ENCODE peak calls at places on chromosomes 12 and 14, in four cellular contexts. S is H1, T is IMR-90, C is mesendoderm. W is an unnamed sample.

GRCh38 chr14:103828315-103828967 is 18.9 kb downstream of the PPP1R13B start:
- DNase-seq in S (no peak), C (no peak), T (peak), W (no peak)

GRCh38 chr14:66380143-66380542 is 106.0 kb upstream of the CCDC196 start:
- DNase-seq in T (no peak), C (no peak), S (no peak), W (no peak)

GRCh38 chr14:75647650-75648049 is 13.0 kb downstream of the ERG28 start:
- DNase-seq in S (no peak), T (peak), C (no peak), W (no peak)

GRCh38 chr12:60335765-60336164 is 739.9 kb downstream of the SLC16A7 start:
- DNase-seq in S (no peak), T (peak), C (peak), W (no peak)

GRCh38 chr14:74816124-74816523 is 53.0 kb downstream of the YLPM1 start:
- DNase-seq in C (no peak), T (no peak), S (no peak), W (no peak)

GRCh38 chr12:123471374-123472068 is 13.6 kb downstream of the SNRNP35 start:
- DNase-seq in S (no peak), T (peak), C (no peak), W (no peak)

GRCh38 chr14:101226265-101226602 is 322.7 kb upstream of the RTL1 start:
- DNase-seq in S (peak), T (no peak), C (no peak), W (no peak)

GRCh38 chr14:73924337-73924736 is 25.6 kb downstream of the FAM161B start:
- DNase-seq in S (no peak), C (no peak), T (peak), W (no peak)

GRCh38 chr14:58898655-58899316 is 261.0 kb downstream of the DACT1 start:
- DNase-seq in S (no peak), T (peak), C (peak), W (no peak)

GRCh38 chr14:88775532-88775931 is 17.2 kb downstream of the EML5 start:
- DNase-seq in T (no peak), S (no peak), C (no peak), W (no peak)

GRCh38 chr12:116155383-116155782 is 122.1 kb downstream of the MED13L start:
- DNase-seq in T (no peak), S (no peak), C (no peak), W (no peak)

GRCh38 chr12:27221625-27222387 is 22.3 kb upstream of the STK38L start:
- DNase-seq in S (no peak), T (no peak), C (no peak), W (no peak)

GRCh38 chr14:61525293-61526011 is 169.9 kb upstream of the HIF1A start:
- DNase-seq in C (peak), T (peak), S (no peak), W (no peak)

GRCh38 chr14:62689741-62690140 is 355.5 kb downstream of the KCNH5 start:
- DNase-seq in S (no peak), C (peak), T (no peak), W (no peak)

GRCh38 chr12:123363385-123363742 is 1.3 kb downstream of the SBNO1 start:
- DNase-seq in T (peak), S (no peak), C (no peak), W (no peak)

GRCh38 chr12:6229224-6229748 is 29.1 kb downstream of the CD9 start:
- DNase-seq in S (no peak), C (no peak), T (no peak), W (no peak)

GRCh38 chr12:72077111-72077820 is 138.6 kb downstream of the TPH2 start:
- DNase-seq in S (no peak), C (peak), T (no peak), W (no peak)

GRCh38 chr12:70645494-70646317 is 8.5 kb upstream of the PTPRB start:
- DNase-seq in T (peak), C (peak), S (no peak), W (peak)

GRCh38 chr12:113276306-113276705 is 55.0 kb downstream of the TPCN1 start:
- DNase-seq in C (no peak), S (no peak), T (peak), W (no peak)

GRCh38 chr12:66297080-66297479 is 5.2 kb upstream of the HELB start:
- DNase-seq in S (no peak), T (no peak), C (no peak), W (no peak)

GRCh38 chr12:120012067-120012621 is 23.1 kb downstream of the BICDL1 start:
- DNase-seq in C (peak), T (peak), S (no peak), W (peak)

GRCh38 chr12:104586325-104587048 is 129.7 kb downstream of the CHST11 start:
- DNase-seq in T (no peak), S (no peak), C (no peak), W (no peak)

GRCh38 chr14:90627478-90627877 is 188.8 kb downstream of the TTC7B start:
- DNase-seq in S (no peak), T (no peak), C (no peak), W (no peak)

GRCh38 chr12:95198914-95199313 is 18.4 kb downstream of the FGD6 start:
- DNase-seq in T (no peak), S (no peak), C (no peak), W (no peak)

GRCh38 chr12:94149781-94150482 is 1.6 kb downstream of the PLXNC1 start:
- DNase-seq in S (peak), T (no peak), C (peak), W (peak)

GRCh38 chr14:86481105-86481504 is 951.2 kb downstream of the FLRT2 start:
- DNase-seq in T (peak), C (peak), S (no peak), W (no peak)

GRCh38 chr14:73714656-73715081 is 485 bp upstream of the PNMA1 start:
- DNase-seq in C (no peak), T (peak), S (no peak), W (no peak)

GRCh38 chr12:22051114-22051698 is 5.2 kb downstream of the CMAS start:
- DNase-seq in T (no peak), S (no peak), C (no peak), W (no peak)

GRCh38 chr12:125186471-125187147 is 121.4 kb downstream of the AACS start:
- DNase-seq in T (no peak), S (peak), C (no peak), W (no peak)

GRCh38 chr14:94582199-94582750 is 1.0 kb downstream of the SERPINA5 start:
- DNase-seq in T (no peak), S (no peak), C (no peak), W (no peak)

GRCh38 chr12:120368789-120369475 is at the start of gene MSI1:
- DNase-seq in C (no peak), T (no peak), S (peak), W (no peak)

GRCh38 chr14:80117876-80118275 is 93.4 kb downstream of the DIO2 start:
- DNase-seq in T (no peak), C (no peak), S (no peak), W (no peak)

GRCh38 chr14:69716483-69717187 is 50.3 kb upstream of the SRSF5 start:
- DNase-seq in C (peak), T (peak), S (no peak), W (no peak)

GRCh38 chr14:30861200-30861599 is 13.2 kb upstream of the COCH start:
- DNase-seq in C (no peak), T (no peak), S (no peak), W (no peak)

GRCh38 chr12:103205906-103206305 is 248.4 kb downstream of the ASCL1 start:
- DNase-seq in S (no peak), T (no peak), C (no peak), W (no peak)

GRCh38 chr12:86134571-86134970 is 121.6 kb downstream of the MGAT4C start:
- DNase-seq in T (peak), C (peak), S (no peak), W (no peak)

GRCh38 chr12:50211392-50212070 is 44.4 kb upstream of the CERS5 start:
- DNase-seq in S (no peak), C (no peak), T (no peak), W (no peak)

GRCh38 chr14:23478109-23478698 is 8.7 kb downstream of the NGDN start:
- DNase-seq in T (peak), C (peak), S (peak), W (no peak)

DNA sequence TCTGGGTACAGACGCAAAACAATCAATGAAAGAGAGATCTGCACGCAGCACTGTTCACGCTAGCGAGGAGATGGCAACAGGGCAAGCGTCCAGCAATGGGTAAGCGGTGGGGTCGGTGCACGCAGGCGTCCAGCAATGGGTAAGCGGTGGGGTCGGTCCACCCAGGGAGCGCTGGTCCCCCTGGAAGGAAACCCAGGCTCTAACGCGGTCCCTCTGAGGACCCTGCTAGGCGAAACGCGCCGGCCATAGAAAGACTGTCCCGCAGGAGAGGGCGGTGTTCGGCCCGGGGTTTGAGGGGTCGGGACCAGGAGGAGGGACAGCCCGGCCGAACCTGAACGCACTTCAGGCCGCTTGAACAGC is 600 bp upstream of the PGAM5 start:
- DNase-seq in C (no peak), T (no peak), S (no peak), W (no peak)
- H2AK5ac ChIP-seq in C (peak), T (peak), S (no peak), W (no peak)

GRCh38 chr14:105479438-105480164 is 5.0 kb downstream of the CRIP2 start:
- DNase-seq in T (no peak), C (no peak), S (no peak), W (no peak)

GRCh38 chr14:105475916-105476845 is 1.6 kb downstream of the CRIP2 start:
- DNase-seq in S (no peak), T (peak), C (peak), W (peak)

GRCh38 chr14:105478624-105479305 is 4.1 kb downstream of the CRIP2 start:
- DNase-seq in C (peak), T (no peak), S (no peak), W (no peak)

GRCh38 chr14:105476937-105477658 is 2.5 kb downstream of the CRIP2 start:
- DNase-seq in T (no peak), C (no peak), S (no peak), W (no peak)

GRCh38 chr14:105477659-105478623 is 3.3 kb downstream of the CRIP2 start:
- DNase-seq in T (no peak), S (no peak), C (no peak), W (no peak)
- H3K56ac ChIP-seq in T (no peak), S (no peak), C (peak), W (no peak)

DNA sequence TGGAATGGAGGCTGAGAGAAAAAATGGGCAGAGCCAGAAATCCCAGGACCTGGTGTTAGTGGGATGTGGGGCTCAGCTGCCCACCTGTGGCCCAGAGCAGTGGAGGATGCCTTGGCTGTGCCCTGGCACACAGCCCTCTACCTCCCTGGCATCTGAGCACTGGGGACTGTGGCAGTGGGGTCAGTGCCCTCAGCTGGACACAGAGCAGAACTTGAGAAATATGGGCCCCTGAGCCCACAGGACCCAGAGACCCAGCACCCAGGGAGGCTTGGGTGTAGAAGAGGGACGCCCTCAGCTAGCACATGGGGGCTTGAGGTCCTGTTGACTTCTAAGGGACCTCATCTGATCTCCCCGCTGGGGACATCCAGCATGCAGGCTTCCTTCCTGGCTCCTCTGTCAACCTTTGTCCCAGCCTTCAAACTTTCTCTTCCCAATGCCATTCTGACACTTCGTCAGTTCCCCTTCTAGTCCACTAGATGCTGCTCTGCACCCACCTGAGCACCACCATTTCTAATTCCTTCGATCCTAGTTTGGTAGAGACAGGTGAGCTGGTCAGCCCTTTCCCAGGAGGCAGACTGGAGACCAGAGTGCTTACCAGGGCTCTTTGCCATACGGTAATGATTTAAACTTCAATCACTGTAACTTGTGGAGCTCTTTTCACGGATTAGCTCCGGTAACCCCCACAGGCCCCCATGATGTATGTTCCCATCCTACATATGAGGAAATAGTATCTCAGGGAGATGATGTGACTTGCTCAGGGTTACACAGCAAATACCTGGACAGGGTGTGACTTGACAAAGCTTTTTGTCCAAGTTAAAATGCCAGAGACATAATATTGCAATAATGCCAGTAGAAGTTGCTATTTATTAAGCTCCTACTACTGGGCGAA is 143.7 kb downstream of the ASCL4 start:
- DNase-seq in T (peak), C (peak), S (no peak), W (peak)
- H3K23ac ChIP-seq in T (no peak), C (no peak), S (no peak), W (no peak)

DNA sequence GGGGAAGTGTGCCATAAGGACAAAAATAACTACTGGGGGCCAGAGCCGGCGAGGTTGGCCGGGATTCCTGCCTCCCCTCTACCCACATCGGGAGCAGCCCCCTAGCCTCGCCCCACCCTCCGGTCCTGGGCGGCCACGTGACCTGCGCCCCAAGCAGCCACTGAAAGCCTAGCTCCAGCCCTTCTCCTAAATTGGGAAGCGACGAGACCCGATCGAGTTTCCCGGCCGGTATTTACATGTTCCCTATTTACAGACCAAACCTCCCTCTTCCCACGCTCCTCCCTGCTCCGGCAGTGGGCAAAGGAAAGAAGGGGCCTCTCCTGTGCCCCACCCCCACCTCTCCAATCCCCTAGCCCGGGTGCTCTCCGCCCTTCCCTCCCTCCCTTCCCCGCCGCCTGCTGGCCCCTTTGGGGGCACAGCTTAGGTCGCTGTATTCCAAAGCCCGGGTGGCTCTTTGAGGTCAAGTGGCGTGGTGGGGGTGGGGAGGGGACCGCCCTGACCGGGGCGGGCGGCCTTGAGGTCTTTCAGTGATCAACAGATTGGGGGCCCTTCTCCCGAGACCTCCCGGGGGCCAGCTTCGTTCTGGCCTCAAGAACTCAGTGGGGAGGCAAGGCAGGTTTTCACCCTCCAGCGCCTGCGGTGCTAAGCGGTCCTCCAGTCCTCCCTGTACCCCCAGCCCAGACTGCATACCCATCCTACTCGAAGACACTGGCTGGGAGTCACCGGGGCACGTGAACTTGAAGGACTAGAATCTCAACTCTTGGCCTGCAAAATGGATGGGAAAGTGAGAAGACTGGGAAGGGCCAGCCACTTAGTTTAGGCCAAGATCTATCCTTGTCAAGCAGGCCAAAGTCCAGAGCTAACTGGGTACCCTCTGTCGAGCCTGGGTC is 6.3 kb upstream of the CTDSP2 start:
- DNase-seq in C (peak), S (peak), T (no peak), W (peak)
- H2AK5ac ChIP-seq in C (no peak), S (peak), T (no peak), W (no peak)

W was measured in H9.